ENCODE peak calls at places on chromosomes 2 and 18, in five cellular contexts. E is A549, J is Panc1, V is SK-N-SH, B is K562. U is an unnamed sample.

GRCh38 chr2:168278424-168278888 is 31.1 kb upstream of the STK39 start:
- DNase-seq in E (no peak), J (no peak), V (no peak), B (no peak), U (no peak)

GRCh38 chr2:238638982-238639341 is 208.9 kb upstream of the TWIST2 start:
- DNase-seq in E (no peak), J (no peak), V (no peak), B (no peak), U (no peak)

GRCh38 chr2:128300621-128301020 is 18.0 kb downstream of the HS6ST1 start:
- DNase-seq in E (no peak), J (no peak), V (no peak), B (no peak), U (no peak)

GRCh38 chr2:99881901-99882591 is 260.3 kb downstream of the AFF3 start:
- DNase-seq in E (peak), J (no peak), V (peak), B (no peak), U (no peak)

GRCh38 chr2:170300993-170301392 is 123.0 kb downstream of the MYO3B start:
- DNase-seq in E (no peak), J (no peak), V (no peak), B (no peak), U (no peak)

GRCh38 chr2:112725545-112726457 is 5.0 kb downstream of the NT5DC4 start:
- DNase-seq in E (no peak), J (no peak), V (no peak), B (no peak), U (no peak)

GRCh38 chr2:21043744-21044532 is at the start of gene APOB:
- DNase-seq in E (no peak), J (no peak), V (peak), B (no peak), U (no peak)

GRCh38 chr18:63043516-63043915 is 276.1 kb downstream of the BCL2 start:
- DNase-seq in E (no peak), J (no peak), V (no peak), B (no peak), U (no peak)

GRCh38 chr18:3554091-3554601 is 104.2 kb downstream of the TGIF1 start:
- DNase-seq in E (no peak), J (no peak), V (no peak), B (no peak), U (no peak)

GRCh38 chr2:54289942-54290702 is 34.1 kb upstream of the TSPYL6 start:
- DNase-seq in E (no peak), J (no peak), V (no peak), B (no peak), U (no peak)

GRCh38 chr2:191263050-191263449 is 17.8 kb downstream of the MYO1B start:
- DNase-seq in E (no peak), J (no peak), V (peak), B (no peak), U (no peak)

GRCh38 chr2:121832372-121832771 is 76.9 kb downstream of the TSN start:
- DNase-seq in E (no peak), J (no peak), V (no peak), B (no peak), U (no peak)

GRCh38 chr2:98818164-98818563 is 87.2 kb upstream of the MGAT4A start:
- DNase-seq in E (no peak), J (no peak), V (peak), B (no peak), U (no peak)

GRCh38 chr2:165777522-165778186 is 16.4 kb downstream of the GALNT3 start:
- DNase-seq in E (no peak), J (no peak), V (no peak), B (no peak), U (no peak)

GRCh38 chr2:96264656-96265348 is 995 bp downstream of the TMEM127 start:
- DNase-seq in E (no peak), J (no peak), V (peak), B (no peak), U (no peak)

GRCh38 chr2:160252278-160252887 is 52.3 kb upstream of the ITGB6 start:
- DNase-seq in E (peak), J (no peak), V (peak), B (peak), U (no peak)

GRCh38 chr2:52613064-52613463 is 1154.5 kb upstream of the CHAC2 start:
- DNase-seq in E (peak), J (no peak), V (no peak), B (no peak), U (no peak)

GRCh38 chr2:20422679-20423271 is 24.1 kb upstream of the RHOB start:
- DNase-seq in E (peak), J (no peak), V (peak), B (peak), U (no peak)

GRCh38 chr2:233350708-233351107 is 3.6 kb upstream of the DGKD start:
- DNase-seq in E (peak), J (peak), V (peak), B (peak), U (peak)

GRCh38 chr2:15705310-15705709 is 113.6 kb downstream of the DDX1 start:
- DNase-seq in E (no peak), J (no peak), V (no peak), B (no peak), U (no peak)

GRCh38 chr2:24411488-24412146 is 51.3 kb upstream of the ITSN2 start:
- DNase-seq in E (no peak), J (no peak), V (no peak), B (no peak), U (no peak)

GRCh38 chr2:147636238-147636887 is 208.5 kb upstream of the ACVR2A start:
- DNase-seq in E (no peak), J (no peak), V (no peak), B (no peak), U (no peak)
- TF ChIP-seq REST in E (no peak), J (no peak), V (no peak), B (no peak), U (no peak)

GRCh38 chr2:1726558-1726957 is 17.8 kb downstream of the PXDN start:
- DNase-seq in E (no peak), J (no peak), V (no peak), B (no peak), U (no peak)
- H3K4me3 ChIP-seq in E (no peak), J (no peak), V (no peak), B (no peak), U (no peak)

GRCh38 chr2:180971811-180972210 is 8.6 kb upstream of the UBE2E3 start:
- DNase-seq in E (no peak), J (no peak), V (no peak), B (no peak), U (no peak)
- TF ChIP-seq REST in E (no peak), J (no peak), V (no peak), B (no peak), U (no peak)

GRCh38 chr2:8582850-8583399 is 98.9 kb upstream of the ID2 start:
- DNase-seq in E (no peak), J (no peak), V (no peak), B (no peak), U (no peak)

GRCh38 chr2:8582191-8582849 is 99.5 kb upstream of the ID2 start:
- DNase-seq in E (no peak), J (no peak), V (no peak), B (no peak), U (no peak)

GRCh38 chr2:8581601-8582041 is 100.2 kb upstream of the ID2 start:
- DNase-seq in E (no peak), J (no peak), V (no peak), B (peak), U (no peak)

GRCh38 chr2:8584174-8585066 is 97.4 kb upstream of the ID2 start:
- DNase-seq in E (no peak), J (no peak), V (no peak), B (no peak), U (no peak)

DNA sequence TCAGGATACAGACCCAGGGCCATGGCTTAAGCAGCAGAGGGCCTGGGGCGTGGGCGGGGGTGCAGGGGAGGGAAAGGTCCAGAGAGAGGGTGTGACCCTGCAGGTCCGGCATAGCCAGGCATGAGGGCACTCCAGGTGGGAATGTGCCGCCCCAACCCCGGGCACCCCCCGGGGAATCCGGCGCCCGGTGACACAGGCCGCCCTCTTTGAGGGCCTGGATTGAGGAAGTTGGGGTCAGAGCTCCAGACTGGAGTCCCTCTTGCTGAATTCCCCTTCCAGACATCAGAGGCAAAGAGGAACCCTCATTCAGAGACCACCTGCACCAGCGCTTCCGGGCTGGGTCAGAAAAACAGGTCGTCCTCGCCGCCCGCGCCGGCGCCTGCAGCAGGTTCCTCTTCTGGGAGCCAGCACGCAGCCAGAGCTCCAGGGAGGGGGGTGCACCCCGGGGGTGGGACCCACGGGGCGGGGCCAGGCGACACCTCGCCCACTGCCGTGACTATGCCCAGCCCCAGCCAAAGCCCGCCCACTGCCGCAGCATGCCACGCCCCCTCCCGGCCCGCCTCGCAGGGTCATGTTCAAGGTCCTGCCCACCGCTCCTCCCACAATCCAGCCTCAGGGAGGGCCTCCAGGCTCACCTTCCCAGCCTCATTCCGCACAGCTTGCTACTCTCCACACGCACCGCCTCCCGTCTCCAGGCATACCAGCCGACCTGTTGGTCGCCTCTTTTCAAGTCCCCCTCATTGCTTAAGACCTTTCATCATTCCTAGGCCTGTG is 98.3 kb upstream of the ID2 start:
- DNase-seq in E (peak), J (no peak), V (no peak), B (peak), U (peak)
- H3K4me3 ChIP-seq in E (no peak), J (peak), V (no peak), B (no peak), U (no peak)

GRCh38 chr18:24987271-24987932 is 364.6 kb downstream of the ZNF521 start:
- DNase-seq in E (no peak), J (no peak), V (peak), B (no peak), U (no peak)
- TF ChIP-seq REST in E (no peak), J (no peak), V (no peak), B (no peak), U (no peak)

GRCh38 chr2:73333564-73333963 is 40.2 kb upstream of the EGR4 start:
- DNase-seq in E (no peak), J (no peak), V (no peak), B (no peak), U (no peak)
- H3K4me3 ChIP-seq in E (no peak), J (no peak), V (no peak), B (no peak), U (no peak)

GRCh38 chr2:137964066-137964858 is at the start of gene HNMT:
- DNase-seq in E (peak), J (no peak), V (peak), B (peak), U (no peak)
- TF ChIP-seq REST in E (no peak), J (no peak), V (no peak), B (no peak), U (no peak)

GRCh38 chr2:174797792-174798276 is 33.6 kb upstream of the CHRNA1 start:
- DNase-seq in E (no peak), J (no peak), V (no peak), B (no peak), U (no peak)
- H3K4me3 ChIP-seq in E (no peak), J (no peak), V (no peak), B (no peak), U (no peak)